ENCODE peak calls at places on chromosomes 16 and 17, in nine cellular contexts. One of them, this sample, is unnamed.

GRCh38 chr17:67520916-67521772 is 144.1 kb downstream of the PITPNC1 start:
- DNase-seq in GM23248: peak; percentile 82
- DNase-seq in PC-9: no peak
- DNase-seq in tibial nerve: no peak
- DNase-seq in transverse colon: no peak
- DNase-seq in stomach: no peak
- DNase-seq in esophagus squamous epithelium: no peak
- DNase-seq in body of pancreas: no peak
- DNase-seq in mesendoderm: no peak
- DNase-seq in this sample: no peak

GRCh38 chr17:82602986-82603385 is 45.3 kb downstream of the WDR45B start:
- DNase-seq in GM23248: no peak
- DNase-seq in PC-9: no peak
- DNase-seq in tibial nerve: no peak
- DNase-seq in transverse colon: no peak
- DNase-seq in stomach: no peak
- DNase-seq in esophagus squamous epithelium: no peak
- DNase-seq in body of pancreas: no peak
- DNase-seq in mesendoderm: no peak
- DNase-seq in this sample: no peak

GRCh38 chr17:82225368-82226029 is 3.3 kb upstream of the SLC16A3 start:
- DNase-seq in GM23248: no peak
- DNase-seq in PC-9: no peak
- DNase-seq in tibial nerve: no peak
- DNase-seq in transverse colon: no peak
- DNase-seq in stomach: no peak
- DNase-seq in esophagus squamous epithelium: no peak
- DNase-seq in body of pancreas: no peak
- DNase-seq in mesendoderm: no peak
- DNase-seq in this sample: no peak

GRCh38 chr16:10616744-10617640 is 36.6 kb upstream of the EMP2 start:
- DNase-seq in GM23248: peak; percentile 72
- DNase-seq in PC-9: peak; percentile 63
- DNase-seq in tibial nerve: peak; percentile 46
- DNase-seq in transverse colon: peak; percentile 82
- DNase-seq in stomach: peak; percentile 73
- DNase-seq in esophagus squamous epithelium: no peak
- DNase-seq in body of pancreas: no peak
- DNase-seq in mesendoderm: peak; percentile 70
- DNase-seq in this sample: no peak

GRCh38 chr16:17334096-17334495 is 136.7 kb downstream of the XYLT1 start:
- DNase-seq in GM23248: peak; percentile 97
- DNase-seq in PC-9: no peak
- DNase-seq in tibial nerve: no peak
- DNase-seq in transverse colon: no peak
- DNase-seq in stomach: no peak
- DNase-seq in esophagus squamous epithelium: no peak
- DNase-seq in body of pancreas: no peak
- DNase-seq in mesendoderm: no peak
- DNase-seq in this sample: no peak

GRCh38 chr16:53773150-53773846 is 69.3 kb downstream of the FTO start:
- DNase-seq in GM23248: peak; percentile 86
- DNase-seq in PC-9: peak; percentile 69
- DNase-seq in tibial nerve: no peak
- DNase-seq in transverse colon: peak; percentile 51
- DNase-seq in stomach: peak; percentile 29
- DNase-seq in esophagus squamous epithelium: no peak
- DNase-seq in body of pancreas: peak; percentile 75
- DNase-seq in mesendoderm: peak; percentile 67
- DNase-seq in this sample: no peak

GRCh38 chr16:71421911-71422310 is 19.9 kb downstream of the TLE7 start:
- DNase-seq in GM23248: peak; percentile 28
- DNase-seq in PC-9: no peak
- DNase-seq in tibial nerve: no peak
- DNase-seq in transverse colon: peak; percentile 27
- DNase-seq in stomach: no peak
- DNase-seq in esophagus squamous epithelium: no peak
- DNase-seq in body of pancreas: peak; percentile 26
- DNase-seq in mesendoderm: peak; percentile 75
- DNase-seq in this sample: no peak

GRCh38 chr16:50309156-50309526 is 42.8 kb downstream of the ADCY7 start:
- DNase-seq in GM23248: no peak
- DNase-seq in PC-9: no peak
- DNase-seq in tibial nerve: no peak
- DNase-seq in transverse colon: no peak
- DNase-seq in stomach: no peak
- DNase-seq in esophagus squamous epithelium: no peak
- DNase-seq in body of pancreas: no peak
- DNase-seq in mesendoderm: no peak
- DNase-seq in this sample: no peak

GRCh38 chr16:56203052-56203451 is 11.8 kb downstream of the GNAO1 start:
- DNase-seq in GM23248: peak; percentile 26
- DNase-seq in PC-9: no peak
- DNase-seq in tibial nerve: no peak
- DNase-seq in transverse colon: peak; percentile 23
- DNase-seq in stomach: no peak
- DNase-seq in esophagus squamous epithelium: no peak
- DNase-seq in body of pancreas: no peak
- DNase-seq in mesendoderm: peak; percentile 84
- DNase-seq in this sample: no peak

GRCh38 chr17:76528528-76529223 is 8.8 kb downstream of the CYGB start:
- DNase-seq in GM23248: peak; percentile 71
- DNase-seq in PC-9: no peak
- DNase-seq in tibial nerve: no peak
- DNase-seq in transverse colon: no peak
- DNase-seq in stomach: no peak
- DNase-seq in esophagus squamous epithelium: no peak
- DNase-seq in body of pancreas: no peak
- DNase-seq in mesendoderm: no peak
- DNase-seq in this sample: no peak

GRCh38 chr16:54493594-54493993 is 207.0 kb upstream of the IRX3 start:
- DNase-seq in GM23248: peak; percentile 33
- DNase-seq in PC-9: no peak
- DNase-seq in tibial nerve: no peak
- DNase-seq in transverse colon: no peak
- DNase-seq in stomach: no peak
- DNase-seq in esophagus squamous epithelium: no peak
- DNase-seq in body of pancreas: no peak
- DNase-seq in mesendoderm: no peak
- DNase-seq in this sample: no peak

GRCh38 chr17:10224592-10225195 is 26.3 kb upstream of the GAS7 start:
- DNase-seq in GM23248: no peak
- DNase-seq in PC-9: no peak
- DNase-seq in tibial nerve: no peak
- DNase-seq in transverse colon: no peak
- DNase-seq in stomach: no peak
- DNase-seq in esophagus squamous epithelium: no peak
- DNase-seq in body of pancreas: no peak
- DNase-seq in mesendoderm: no peak
- DNase-seq in this sample: no peak

GRCh38 chr16:48811478-48811877 is 201.5 kb upstream of the N4BP1 start:
- DNase-seq in GM23248: no peak
- DNase-seq in PC-9: no peak
- DNase-seq in tibial nerve: no peak
- DNase-seq in transverse colon: no peak
- DNase-seq in stomach: no peak
- DNase-seq in esophagus squamous epithelium: no peak
- DNase-seq in body of pancreas: no peak
- DNase-seq in mesendoderm: peak; percentile 49
- DNase-seq in this sample: no peak

GRCh38 chr17:75487351-75488070 is 27.8 kb downstream of the CASKIN2 start:
- DNase-seq in GM23248: no peak
- DNase-seq in PC-9: no peak
- DNase-seq in tibial nerve: no peak
- DNase-seq in transverse colon: peak; percentile 59
- DNase-seq in stomach: no peak
- DNase-seq in esophagus squamous epithelium: no peak
- DNase-seq in body of pancreas: peak; percentile 55
- DNase-seq in mesendoderm: peak; percentile 41
- DNase-seq in this sample: no peak

DNA sequence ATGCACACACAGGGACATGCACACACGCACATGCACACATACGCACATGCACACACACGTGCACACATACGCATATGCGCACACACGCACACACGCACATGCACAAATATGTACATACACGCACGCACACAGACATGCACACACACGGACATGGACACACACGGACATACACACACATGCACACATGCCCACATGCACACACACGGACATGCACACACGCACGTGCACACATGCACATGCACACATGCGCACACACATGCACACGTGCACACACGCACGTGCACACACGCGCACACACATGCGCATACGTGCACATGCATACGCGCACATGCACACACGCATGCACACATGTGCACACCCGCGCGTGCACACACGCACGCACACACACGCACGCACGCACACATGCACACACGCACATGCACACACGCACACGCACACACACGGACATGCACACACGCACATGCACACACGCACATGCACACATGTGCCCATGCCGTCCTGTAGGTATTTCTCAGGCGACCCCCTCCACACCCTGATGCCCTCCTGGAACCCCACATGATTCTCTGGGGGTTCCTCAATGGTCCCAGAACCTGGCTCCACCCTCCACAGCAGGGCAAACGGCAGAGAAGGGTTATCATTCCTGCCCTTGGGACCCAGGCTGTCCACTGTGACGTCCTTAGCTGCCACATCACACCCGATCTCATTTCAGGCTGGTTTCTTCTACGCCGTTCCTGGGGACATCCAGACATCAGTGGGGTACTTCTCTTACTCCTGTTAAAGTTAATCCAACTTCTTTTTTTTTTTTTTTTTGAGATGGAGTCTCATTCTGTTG is 9.6 kb upstream of the RBFOX3 start:
- DNase-seq in GM23248: no peak
- DNase-seq in PC-9: no peak
- DNase-seq in tibial nerve: no peak
- DNase-seq in transverse colon: peak; percentile 1
- DNase-seq in stomach: no peak
- DNase-seq in esophagus squamous epithelium: no peak
- DNase-seq in body of pancreas: no peak
- DNase-seq in mesendoderm: no peak
- DNase-seq in this sample: no peak
- H3K27me3 ChIP-seq in GM23248: peaks cover 28% of the 10 kb centered on the region
- H3K27me3 ChIP-seq in PC-9: peaks cover 80% of the 10 kb centered on the region
- H3K27me3 ChIP-seq in tibial nerve: peaks cover 32% of the 10 kb centered on the region
- H3K27me3 ChIP-seq in transverse colon: peaks cover 7% of the 10 kb centered on the region
- H3K27me3 ChIP-seq in stomach: peaks cover 29% of the 10 kb centered on the region
- H3K27me3 ChIP-seq in esophagus squamous epithelium: no peaks in the 10 kb centered on the region
- H3K27me3 ChIP-seq in body of pancreas: no peaks in the 10 kb centered on the region
- H3K27me3 ChIP-seq in mesendoderm: no peaks in the 10 kb centered on the region
- H3K27me3 ChIP-seq in this sample: no peaks in the 10 kb centered on the region

DNA sequence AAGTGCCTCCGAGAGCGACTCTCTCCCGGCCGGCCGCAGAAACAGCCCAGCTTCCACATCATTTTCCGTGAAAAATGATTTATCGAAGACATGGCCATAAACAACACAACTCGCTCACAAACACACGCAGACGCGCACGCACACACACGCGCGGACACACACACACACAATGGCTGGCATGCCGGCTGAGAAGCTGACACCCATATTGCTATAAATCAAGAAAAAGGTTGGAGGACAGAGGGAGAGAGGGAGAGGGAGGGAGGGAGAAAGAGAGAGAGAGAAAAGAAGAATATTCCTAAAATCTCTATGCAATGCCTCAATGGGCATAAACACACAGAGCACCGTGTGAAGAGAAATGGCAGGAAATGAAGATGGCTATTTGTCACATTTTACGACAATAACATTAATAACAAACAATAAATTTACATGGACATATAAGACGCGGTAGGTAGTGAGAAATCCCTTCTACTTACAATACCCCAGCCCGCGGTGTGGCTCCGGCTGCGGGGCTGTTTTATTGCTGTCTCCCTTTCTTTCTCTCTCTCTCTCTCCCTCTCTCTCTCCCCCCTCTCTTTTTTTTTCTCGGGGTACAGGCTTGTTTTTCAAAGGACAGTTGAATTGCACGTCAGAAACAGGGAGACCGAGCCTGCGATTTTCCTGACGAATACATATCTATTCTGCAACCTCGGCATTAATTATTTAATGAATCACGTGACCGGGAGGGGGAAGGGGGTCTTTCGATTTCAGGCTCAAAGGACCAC is 9.5 kb downstream of the HOXB4 start:
- DNase-seq in GM23248: no peak
- DNase-seq in PC-9: no peak
- DNase-seq in tibial nerve: no peak
- DNase-seq in transverse colon: no peak
- DNase-seq in stomach: no peak
- DNase-seq in esophagus squamous epithelium: no peak
- DNase-seq in body of pancreas: no peak
- DNase-seq in mesendoderm: no peak
- DNase-seq in this sample: no peak
- H3K27me3 ChIP-seq in GM23248: no peaks in the 10 kb centered on the region
- H3K27me3 ChIP-seq in PC-9: no peaks in the 10 kb centered on the region
- H3K27me3 ChIP-seq in tibial nerve: peaks cover 90% of the 10 kb centered on the region
- H3K27me3 ChIP-seq in transverse colon: no peaks in the 10 kb centered on the region
- H3K27me3 ChIP-seq in stomach: peaks cover 47% of the 10 kb centered on the region
- H3K27me3 ChIP-seq in esophagus squamous epithelium: no peaks in the 10 kb centered on the region
- H3K27me3 ChIP-seq in body of pancreas: peaks cover 24% of the 10 kb centered on the region
- H3K27me3 ChIP-seq in mesendoderm: peaks cover 83% of the 10 kb centered on the region
- H3K27me3 ChIP-seq in this sample: peaks cover 83% of the 10 kb centered on the region

GRCh38 chr16:7839568-7839967 is 506.9 kb downstream of the RBFOX1 start:
- DNase-seq in GM23248: no peak
- DNase-seq in PC-9: no peak
- DNase-seq in tibial nerve: no peak
- DNase-seq in transverse colon: no peak
- DNase-seq in stomach: no peak
- DNase-seq in esophagus squamous epithelium: no peak
- DNase-seq in body of pancreas: no peak
- DNase-seq in mesendoderm: peak; percentile 23
- DNase-seq in this sample: no peak

GRCh38 chr16:7843196-7843595 is 510.6 kb downstream of the RBFOX1 start:
- DNase-seq in GM23248: no peak
- DNase-seq in PC-9: no peak
- DNase-seq in tibial nerve: no peak
- DNase-seq in transverse colon: no peak
- DNase-seq in stomach: no peak
- DNase-seq in esophagus squamous epithelium: no peak
- DNase-seq in body of pancreas: no peak
- DNase-seq in mesendoderm: no peak
- DNase-seq in this sample: no peak
- H3K27me3 ChIP-seq in GM23248: no peaks in the 10 kb centered on the region
- H3K27me3 ChIP-seq in PC-9: no peaks in the 10 kb centered on the region
- H3K27me3 ChIP-seq in tibial nerve: no peaks in the 10 kb centered on the region
- H3K27me3 ChIP-seq in transverse colon: no peaks in the 10 kb centered on the region
- H3K27me3 ChIP-seq in stomach: no peaks in the 10 kb centered on the region
- H3K27me3 ChIP-seq in esophagus squamous epithelium: no peaks in the 10 kb centered on the region
- H3K27me3 ChIP-seq in body of pancreas: no peaks in the 10 kb centered on the region
- H3K27me3 ChIP-seq in mesendoderm: no peaks in the 10 kb centered on the region
- H3K27me3 ChIP-seq in this sample: no peaks in the 10 kb centered on the region

DNA sequence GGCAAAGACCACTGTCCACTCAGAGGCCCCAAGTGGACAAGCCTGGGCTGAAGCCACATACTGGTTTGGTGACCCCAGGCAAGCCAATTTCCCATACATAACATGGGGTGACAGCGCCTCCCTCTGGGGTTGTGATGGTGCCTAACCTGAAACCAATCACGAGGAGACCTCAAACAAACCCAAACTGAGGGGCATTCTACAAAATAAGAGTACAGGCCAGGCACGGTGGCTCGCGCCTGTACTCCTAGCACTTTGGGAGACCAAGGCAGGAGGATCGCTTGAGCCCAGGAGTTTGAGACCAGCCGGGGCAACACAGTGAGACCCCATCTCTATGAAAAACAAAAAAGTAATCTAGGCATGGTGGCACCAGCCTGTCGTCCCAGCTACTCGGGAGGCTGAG is 3.6 kb downstream of the P2RX5 start:
- DNase-seq in GM23248: no peak
- DNase-seq in PC-9: no peak
- DNase-seq in tibial nerve: no peak
- DNase-seq in transverse colon: no peak
- DNase-seq in stomach: no peak
- DNase-seq in esophagus squamous epithelium: no peak
- DNase-seq in body of pancreas: no peak
- DNase-seq in mesendoderm: peak; percentile 41
- DNase-seq in this sample: no peak
- H3K27me3 ChIP-seq in GM23248: no peaks in the 10 kb centered on the region
- H3K27me3 ChIP-seq in PC-9: no peaks in the 10 kb centered on the region
- H3K27me3 ChIP-seq in tibial nerve: peaks cover 83% of the 10 kb centered on the region
- H3K27me3 ChIP-seq in transverse colon: peaks cover 66% of the 10 kb centered on the region
- H3K27me3 ChIP-seq in stomach: peaks cover 29% of the 10 kb centered on the region
- H3K27me3 ChIP-seq in esophagus squamous epithelium: peaks cover 5% of the 10 kb centered on the region
- H3K27me3 ChIP-seq in body of pancreas: peaks cover 4% of the 10 kb centered on the region
- H3K27me3 ChIP-seq in mesendoderm: peaks cover 20% of the 10 kb centered on the region
- H3K27me3 ChIP-seq in this sample: peaks cover 2% of the 10 kb centered on the region

This sample was measured in BJ.